ENCODE peak calls at places on chromosome 11, in six cellular contexts. V is BE2C; L is SJSA1; H is CD4-positive, CD25-positive, alpha-beta regulatory T cell; S is fibroblast of lung; W is thyroid gland. F is an unnamed sample.

GRCh38 chr11:19345848-19346681 is 105.3 kb upstream of the E2F8 start:
- DNase-seq in V (no peak), L (no peak), H (no peak), S (no peak), W (peak; percentile 81), F (peak; percentile 18)

GRCh38 chr11:6219359-6219758 is 14.0 kb downstream of the C11orf42 start:
- DNase-seq in V (no peak), L (no peak), H (no peak), S (peak; percentile 91), W (no peak), F (no peak)

GRCh38 chr11:68374531-68374930 is 62.1 kb downstream of the LRP5 start:
- DNase-seq in V (no peak), L (no peak), H (no peak), S (no peak), W (no peak), F (no peak)

GRCh38 chr11:113373306-113373705 is 14.3 kb upstream of the ANKK1 start:
- DNase-seq in V (no peak), L (peak; percentile 3), H (no peak), S (peak; percentile 80), W (no peak), F (no peak)

GRCh38 chr11:111417766-111418435 is 38.8 kb upstream of the POU2AF1 start:
- DNase-seq in V (no peak), L (peak; percentile 74), H (no peak), S (peak; percentile 71), W (peak; percentile 90), F (peak; percentile 47)

GRCh38 chr11:117020873-117021564 is 77.2 kb downstream of the SIK3 start:
- DNase-seq in V (no peak), L (no peak), H (no peak), S (no peak), W (no peak), F (no peak)

GRCh38 chr11:100680070-100680469 is 7.0 kb upstream of the ARHGAP42 start:
- DNase-seq in V (peak; percentile 52), L (no peak), H (no peak), S (no peak), W (no peak), F (no peak)

GRCh38 chr11:46658259-46658658 is 40.9 kb downstream of the ATG13 start:
- DNase-seq in V (no peak), L (no peak), H (no peak), S (peak; percentile 68), W (peak; percentile 19), F (peak; percentile 62)

GRCh38 chr11:20156876-20157613 is 3.2 kb downstream of the DBX1 start:
- DNase-seq in V (no peak), L (no peak), H (peak; percentile 53), S (no peak), W (peak; percentile 3), F (no peak)

GRCh38 chr11:69010964-69011623 is 2.0 kb downstream of the MRGPRF start:
- DNase-seq in V (no peak), L (peak; percentile 90), H (peak; percentile 53), S (peak; percentile 82), W (peak; percentile 33), F (peak; percentile 72)

GRCh38 chr11:67282155-67282875 is 6.8 kb upstream of the ANKRD13D start:
- DNase-seq in V (peak; percentile 5), L (no peak), H (no peak), S (no peak), W (no peak), F (peak; percentile 17)

GRCh38 chr11:113681711-113682410 is 24.2 kb downstream of the TMPRSS5 start:
- DNase-seq in V (no peak), L (peak; percentile 52), H (no peak), S (peak; percentile 59), W (peak; percentile 26), F (no peak)

GRCh38 chr11:126308271-126308671 is 4.4 kb downstream of the DCPS start:
- DNase-seq in V (no peak), L (no peak), H (no peak), S (no peak), W (no peak), F (no peak)

GRCh38 chr11:119322360-119322739 is 5.4 kb upstream of the MCAM start:
- DNase-seq in V (no peak), L (no peak), H (no peak), S (no peak), W (no peak), F (no peak)

GRCh38 chr11:120404495-120404894 is 68.3 kb downstream of the ARHGEF12 start:
- DNase-seq in V (no peak), L (no peak), H (no peak), S (no peak), W (no peak), F (no peak)

GRCh38 chr11:126059238-126059761 is 3.4 kb downstream of the CDON start:
- DNase-seq in V (no peak), L (no peak), H (no peak), S (no peak), W (peak; percentile 32), F (no peak)

GRCh38 chr11:47256374-47256773 is 1.4 kb upstream of the NR1H3 start:
- DNase-seq in V (no peak), L (no peak), H (no peak), S (no peak), W (no peak), F (no peak)

GRCh38 chr11:82521427-82521826 is 212.2 kb downstream of the FAM181B start:
- DNase-seq in V (no peak), L (no peak), H (no peak), S (no peak), W (no peak), F (no peak)

GRCh38 chr11:16912607-16913006 is 101.6 kb downstream of the PLEKHA7 start:
- DNase-seq in V (no peak), L (no peak), H (no peak), S (no peak), W (peak; percentile 76), F (no peak)

GRCh38 chr11:93958991-93959390 is 62.2 kb upstream of the HEPHL1 start:
- DNase-seq in V (no peak), L (no peak), H (no peak), S (no peak), W (no peak), F (no peak)

GRCh38 chr11:102940714-102941588 is 14.6 kb downstream of the MMP13 start:
- DNase-seq in V (peak; percentile 38), L (peak; percentile 28), H (peak; percentile 60), S (peak; percentile 58), W (peak; percentile 35), F (no peak)

GRCh38 chr11:11043676-11044075 is 185.8 kb upstream of the ZBED5 start:
- DNase-seq in V (no peak), L (no peak), H (no peak), S (no peak), W (no peak), F (no peak)

GRCh38 chr11:2589538-2589934 is 110.3 kb downstream of the KCNQ1OT1 start:
- DNase-seq in V (peak; percentile 1), L (no peak), H (no peak), S (no peak), W (peak; percentile 0), F (peak; percentile 7)

GRCh38 chr11:121081320-121081719 is 19.7 kb upstream of the TECTA start:
- DNase-seq in V (no peak), L (no peak), H (no peak), S (no peak), W (no peak), F (no peak)

GRCh38 chr11:67433536-67434394 is 3.7 kb downstream of the PTPRCAP start:
- DNase-seq in V (no peak), L (no peak), H (no peak), S (no peak), W (no peak), F (no peak)

GRCh38 chr11:1757861-1758610 is 5.7 kb downstream of the CTSD start:
- DNase-seq in V (no peak), L (no peak), H (peak; percentile 85), S (no peak), W (no peak), F (no peak)

GRCh38 chr11:3150726-3151125 is 14.4 kb downstream of the OSBPL5 start:
- DNase-seq in V (no peak), L (no peak), H (no peak), S (no peak), W (no peak), F (no peak)

GRCh38 chr11:115678942-115679341 is 174.7 kb upstream of the CADM1 start:
- DNase-seq in V (peak; percentile 77), L (no peak), H (no peak), S (no peak), W (no peak), F (no peak)

DNA sequence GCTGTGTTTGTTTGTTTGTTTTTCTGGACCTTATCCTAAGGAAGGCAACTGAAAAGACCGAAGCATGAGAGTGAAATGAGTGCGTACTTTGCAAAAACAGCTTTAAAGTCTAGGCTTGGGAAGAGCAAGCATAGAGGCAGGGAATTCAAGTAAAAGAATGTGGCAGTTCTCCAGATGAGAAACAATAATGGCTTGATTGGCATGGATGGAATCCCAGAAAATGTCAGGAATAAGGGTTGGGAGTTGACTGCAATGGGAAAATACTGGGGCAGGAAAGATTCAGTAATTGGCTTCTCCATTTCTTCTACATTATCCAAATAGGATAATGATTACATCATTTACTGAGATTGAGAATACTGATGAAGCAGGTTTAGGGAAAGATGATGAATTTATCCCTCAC is 17.5 kb downstream of the SAAL1 start:
- DNase-seq in V (no peak), L (no peak), H (no peak), S (peak; percentile 39), W (no peak), F (no peak)
- H3K36me3 ChIP-seq in V (no peaks in the 10 kb centered on the region), L (peaks cover 82% of the 10 kb centered on the region), H (peaks cover 77% of the 10 kb centered on the region), S (peaks cover 2% of the 10 kb centered on the region), W (peaks cover 14% of the 10 kb centered on the region), F (peaks cover 80% of the 10 kb centered on the region)

DNA sequence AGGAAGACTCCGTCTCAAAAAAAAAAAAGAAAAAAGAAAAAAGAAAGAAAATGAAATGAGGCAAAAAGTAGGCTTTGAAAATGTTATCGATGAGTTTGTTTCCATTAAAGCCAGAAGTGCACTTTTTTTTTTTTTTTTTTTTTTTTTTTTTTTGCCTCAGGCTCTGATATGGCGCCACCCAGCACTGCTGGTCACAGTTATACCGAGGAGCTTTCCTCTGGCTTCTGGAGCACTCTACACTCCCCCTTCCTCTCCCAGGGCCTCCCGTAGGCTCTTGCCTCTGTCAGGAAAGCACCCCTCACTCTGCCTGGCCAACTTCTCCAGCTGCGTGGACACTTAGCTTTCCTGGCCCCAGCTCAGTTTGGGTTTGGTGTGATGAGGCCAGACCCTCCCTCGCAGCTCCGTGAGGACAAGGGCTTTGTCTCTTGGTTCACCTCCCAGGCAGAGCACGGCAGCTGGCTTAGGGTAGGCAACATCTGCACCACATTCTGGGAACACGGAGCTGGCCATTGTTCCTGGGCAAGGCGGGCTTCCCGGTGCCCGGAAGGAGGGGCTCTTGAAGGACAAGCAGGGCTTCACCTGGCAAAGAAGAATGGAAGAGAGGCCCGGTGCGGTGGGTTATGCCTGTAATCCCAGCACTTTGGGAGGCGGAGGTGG is 16.9 kb downstream of the FADS2 start:
- DNase-seq in V (no peak), L (no peak), H (no peak), S (no peak), W (no peak), F (no peak)
- H3K36me3 ChIP-seq in V (peaks cover 25% of the 10 kb centered on the region), L (no peaks in the 10 kb centered on the region), H (no peaks in the 10 kb centered on the region), S (peaks cover 45% of the 10 kb centered on the region), W (no peaks in the 10 kb centered on the region), F (peaks cover 34% of the 10 kb centered on the region)

DNA sequence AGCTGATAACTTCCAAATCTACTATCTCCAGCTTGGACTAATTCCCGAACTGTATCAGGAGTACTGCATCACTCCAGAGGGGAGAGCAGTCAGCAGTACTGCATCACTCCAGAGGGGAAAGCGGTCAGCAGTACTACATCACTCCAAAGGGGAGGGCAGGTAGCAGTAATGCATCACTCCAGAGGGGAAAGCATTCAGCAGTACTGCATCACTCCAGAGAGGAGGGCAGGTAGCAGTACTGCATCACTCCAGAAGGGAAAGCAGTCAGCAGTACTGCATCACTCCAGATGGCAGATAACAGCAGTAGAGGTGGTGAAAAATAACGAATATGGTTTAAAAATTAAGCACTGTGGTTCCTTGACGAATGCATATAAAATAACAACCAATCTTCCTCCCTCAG is 8.4 kb downstream of the CWC15 start:
- DNase-seq in V (no peak), L (no peak), H (no peak), S (no peak), W (no peak), F (no peak)
- H3K36me3 ChIP-seq in V (peaks cover 81% of the 10 kb centered on the region), L (peaks cover 40% of the 10 kb centered on the region), H (peaks cover 98% of the 10 kb centered on the region), S (peaks cover 10% of the 10 kb centered on the region), W (peaks cover 69% of the 10 kb centered on the region), F (peaks cover 100% of the 10 kb centered on the region)

GRCh38 chr11:124627546-124627945 is 4.9 kb downstream of the TBRG1 start:
- DNase-seq in V (no peak), L (no peak), H (no peak), S (no peak), W (no peak), F (no peak)
- H3K36me3 ChIP-seq in V (peaks cover 45% of the 10 kb centered on the region), L (peaks cover 41% of the 10 kb centered on the region), H (peaks cover 57% of the 10 kb centered on the region), S (peaks cover 9% of the 10 kb centered on the region), W (peaks cover 41% of the 10 kb centered on the region), F (peaks cover 70% of the 10 kb centered on the region)

F was measured in left ventricle myocardium inferior.